ENCODE peak calls at places on chromosomes 6 and 20, in six cellular contexts. One of them, this sample, is unnamed.

GRCh38 chr20:48574383-48574782 is 253.4 kb downstream of the PREX1 start:
- DNase-seq in EH: peak; percentile 34
- DNase-seq in NCI-H1092: no peak
- DNase-seq in brain microvascular endothelial cell: no peak
- DNase-seq in COR-L47: no peak
- DNase-seq in T-helper 9 cell: no peak
- DNase-seq in this sample: no peak

GRCh38 chr6:118677193-118677592 is 25.8 kb upstream of the CEP85L start:
- DNase-seq in T-helper 9 cell: no peak
- DNase-seq in EH: peak; percentile 8
- DNase-seq in brain microvascular endothelial cell: no peak
- DNase-seq in NCI-H1092: no peak
- DNase-seq in COR-L47: no peak
- DNase-seq in this sample: no peak

GRCh38 chr6:98041921-98042320 is 758.9 kb upstream of the MMS22L start:
- DNase-seq in COR-L47: peak; percentile 63
- DNase-seq in T-helper 9 cell: no peak
- DNase-seq in EH: no peak
- DNase-seq in brain microvascular endothelial cell: no peak
- DNase-seq in NCI-H1092: no peak
- DNase-seq in this sample: no peak

GRCh38 chr20:61556116-61556515 is 304.1 kb downstream of the CDH4 start:
- DNase-seq in COR-L47: no peak
- DNase-seq in NCI-H1092: no peak
- DNase-seq in T-helper 9 cell: no peak
- DNase-seq in EH: peak; percentile 95
- DNase-seq in brain microvascular endothelial cell: peak; percentile 46
- DNase-seq in this sample: no peak

GRCh38 chr6:24689964-24690363 is 23.1 kb downstream of the ACOT13 start:
- DNase-seq in T-helper 9 cell: no peak
- DNase-seq in brain microvascular endothelial cell: no peak
- DNase-seq in NCI-H1092: no peak
- DNase-seq in COR-L47: no peak
- DNase-seq in EH: peak; percentile 33
- DNase-seq in this sample: no peak

GRCh38 chr20:20606046-20606445 is 106.4 kb downstream of the RALGAPA2 start:
- DNase-seq in EH: no peak
- DNase-seq in T-helper 9 cell: no peak
- DNase-seq in brain microvascular endothelial cell: no peak
- DNase-seq in COR-L47: no peak
- DNase-seq in NCI-H1092: no peak
- DNase-seq in this sample: no peak

GRCh38 chr6:34143884-34144580 is 1.9 kb downstream of the GRM4 start:
- DNase-seq in COR-L47: peak; percentile 61
- DNase-seq in NCI-H1092: peak; percentile 55
- DNase-seq in T-helper 9 cell: peak; percentile 26
- DNase-seq in EH: peak; percentile 17
- DNase-seq in brain microvascular endothelial cell: no peak
- DNase-seq in this sample: no peak

GRCh38 chr20:11726021-11726420 is 191.7 kb upstream of the BTBD3 start:
- DNase-seq in T-helper 9 cell: no peak
- DNase-seq in brain microvascular endothelial cell: peak; percentile 5
- DNase-seq in COR-L47: peak; percentile 46
- DNase-seq in NCI-H1092: peak; percentile 85
- DNase-seq in EH: peak; percentile 11
- DNase-seq in this sample: no peak

GRCh38 chr20:20711413-20711812 is 1.0 kb downstream of the RALGAPA2 start:
- DNase-seq in NCI-H1092: no peak
- DNase-seq in brain microvascular endothelial cell: no peak
- DNase-seq in EH: no peak
- DNase-seq in COR-L47: peak; percentile 13
- DNase-seq in T-helper 9 cell: peak; percentile 2
- DNase-seq in this sample: no peak

GRCh38 chr6:139291813-139292619 is at the start of gene TXLNB:
- DNase-seq in NCI-H1092: no peak
- DNase-seq in T-helper 9 cell: peak; percentile 47
- DNase-seq in brain microvascular endothelial cell: peak; percentile 60
- DNase-seq in EH: peak; percentile 77
- DNase-seq in COR-L47: peak; percentile 47
- DNase-seq in this sample: no peak

GRCh38 chr6:5511924-5512323 is 250.6 kb downstream of the FARS2 start:
- DNase-seq in T-helper 9 cell: no peak
- DNase-seq in brain microvascular endothelial cell: peak; percentile 76
- DNase-seq in EH: peak; percentile 92
- DNase-seq in NCI-H1092: no peak
- DNase-seq in COR-L47: no peak
- DNase-seq in this sample: no peak

GRCh38 chr6:12693122-12693521 is 23.4 kb upstream of the PHACTR1 start:
- DNase-seq in COR-L47: no peak
- DNase-seq in T-helper 9 cell: no peak
- DNase-seq in NCI-H1092: no peak
- DNase-seq in brain microvascular endothelial cell: no peak
- DNase-seq in EH: no peak
- DNase-seq in this sample: no peak

GRCh38 chr20:6819599-6819998 is 52.1 kb downstream of the BMP2 start:
- DNase-seq in EH: peak; percentile 1
- DNase-seq in NCI-H1092: no peak
- DNase-seq in COR-L47: peak; percentile 11
- DNase-seq in T-helper 9 cell: no peak
- DNase-seq in brain microvascular endothelial cell: no peak
- DNase-seq in this sample: no peak

GRCh38 chr6:25942561-25943147 is 12.2 kb upstream of the SLC17A2 start:
- DNase-seq in T-helper 9 cell: no peak
- DNase-seq in NCI-H1092: peak; percentile 4
- DNase-seq in brain microvascular endothelial cell: peak; percentile 24
- DNase-seq in COR-L47: peak; percentile 23
- DNase-seq in EH: peak; percentile 49
- DNase-seq in this sample: no peak

GRCh38 chr6:71544028-71544427 is 255.4 kb downstream of the OGFRL1 start:
- DNase-seq in brain microvascular endothelial cell: peak; percentile 45
- DNase-seq in T-helper 9 cell: no peak
- DNase-seq in EH: peak; percentile 77
- DNase-seq in NCI-H1092: no peak
- DNase-seq in COR-L47: no peak
- DNase-seq in this sample: no peak

GRCh38 chr6:75402296-75402695 is 91.3 kb downstream of the FILIP1 start:
- DNase-seq in NCI-H1092: no peak
- DNase-seq in EH: peak; percentile 89
- DNase-seq in COR-L47: no peak
- DNase-seq in T-helper 9 cell: no peak
- DNase-seq in brain microvascular endothelial cell: peak; percentile 72
- DNase-seq in this sample: no peak

GRCh38 chr20:31484001-31484400 is 8.9 kb downstream of the REM1 start:
- DNase-seq in T-helper 9 cell: no peak
- DNase-seq in brain microvascular endothelial cell: no peak
- DNase-seq in NCI-H1092: no peak
- DNase-seq in EH: peak; percentile 19
- DNase-seq in COR-L47: no peak
- DNase-seq in this sample: no peak

GRCh38 chr6:20906938-20907337 is 372.7 kb downstream of the CDKAL1 start:
- DNase-seq in brain microvascular endothelial cell: peak; percentile 25
- DNase-seq in COR-L47: no peak
- DNase-seq in T-helper 9 cell: no peak
- DNase-seq in EH: peak; percentile 45
- DNase-seq in NCI-H1092: no peak
- DNase-seq in this sample: no peak

GRCh38 chr6:35808688-35809087 is 3.5 kb downstream of the LHFPL5 start:
- DNase-seq in COR-L47: peak; percentile 76
- DNase-seq in brain microvascular endothelial cell: no peak
- DNase-seq in NCI-H1092: peak; percentile 80
- DNase-seq in EH: no peak
- DNase-seq in T-helper 9 cell: no peak
- DNase-seq in this sample: no peak

GRCh38 chr6:169805242-169805838 is 53.9 kb downstream of the ERMARD start:
- DNase-seq in T-helper 9 cell: no peak
- DNase-seq in brain microvascular endothelial cell: no peak
- DNase-seq in EH: no peak
- DNase-seq in NCI-H1092: no peak
- DNase-seq in COR-L47: no peak
- DNase-seq in this sample: no peak

GRCh38 chr20:53445276-53445675 is 148.4 kb downstream of the ZNF217 start:
- DNase-seq in T-helper 9 cell: no peak
- DNase-seq in brain microvascular endothelial cell: no peak
- DNase-seq in EH: no peak
- DNase-seq in COR-L47: no peak
- DNase-seq in NCI-H1092: no peak
- DNase-seq in this sample: no peak

GRCh38 chr20:40945189-40945588 is 83.4 kb upstream of the TOP1 start:
- DNase-seq in brain microvascular endothelial cell: no peak
- DNase-seq in EH: no peak
- DNase-seq in COR-L47: no peak
- DNase-seq in NCI-H1092: no peak
- DNase-seq in T-helper 9 cell: no peak
- DNase-seq in this sample: no peak

GRCh38 chr20:10540636-10541493 is 105.8 kb downstream of the SLX4IP start:
- DNase-seq in EH: peak; percentile 92
- DNase-seq in NCI-H1092: no peak
- DNase-seq in COR-L47: no peak
- DNase-seq in brain microvascular endothelial cell: peak; percentile 89
- DNase-seq in T-helper 9 cell: no peak
- DNase-seq in this sample: no peak

GRCh38 chr6:14408491-14408890 is 290.9 kb downstream of the CD83 start:
- DNase-seq in NCI-H1092: no peak
- DNase-seq in brain microvascular endothelial cell: no peak
- DNase-seq in EH: no peak
- DNase-seq in COR-L47: no peak
- DNase-seq in T-helper 9 cell: no peak
- DNase-seq in this sample: no peak

GRCh38 chr6:134519456-134519855 is 201.5 kb upstream of the SGK1 start:
- DNase-seq in T-helper 9 cell: peak; percentile 10
- DNase-seq in brain microvascular endothelial cell: peak; percentile 63
- DNase-seq in COR-L47: no peak
- DNase-seq in EH: peak; percentile 44
- DNase-seq in NCI-H1092: no peak
- DNase-seq in this sample: no peak

GRCh38 chr6:164106345-164106769 is 691.8 kb downstream of the QKI start:
- DNase-seq in T-helper 9 cell: no peak
- DNase-seq in EH: no peak
- DNase-seq in NCI-H1092: no peak
- DNase-seq in brain microvascular endothelial cell: no peak
- DNase-seq in COR-L47: no peak
- DNase-seq in this sample: no peak

GRCh38 chr20:56422131-56422823 is 10.2 kb downstream of the CASS4 start:
- DNase-seq in NCI-H1092: no peak
- DNase-seq in EH: peak; percentile 87
- DNase-seq in COR-L47: no peak
- DNase-seq in brain microvascular endothelial cell: peak; percentile 79
- DNase-seq in T-helper 9 cell: no peak
- DNase-seq in this sample: no peak

GRCh38 chr20:62595491-62595890 is 46.8 kb upstream of the SLCO4A1 start:
- DNase-seq in EH: peak; percentile 63
- DNase-seq in T-helper 9 cell: no peak
- DNase-seq in COR-L47: peak; percentile 18
- DNase-seq in brain microvascular endothelial cell: peak; percentile 33
- DNase-seq in NCI-H1092: no peak
- DNase-seq in this sample: no peak

GRCh38 chr6:75273009-75273408 is 11.6 kb downstream of the TMEM30A start:
- DNase-seq in COR-L47: no peak
- DNase-seq in NCI-H1092: no peak
- DNase-seq in EH: no peak
- DNase-seq in brain microvascular endothelial cell: no peak
- DNase-seq in T-helper 9 cell: no peak
- DNase-seq in this sample: no peak

GRCh38 chr20:5789827-5790226 is 39.6 kb downstream of the SHLD1 start:
- DNase-seq in COR-L47: no peak
- DNase-seq in NCI-H1092: no peak
- DNase-seq in EH: no peak
- DNase-seq in brain microvascular endothelial cell: no peak
- DNase-seq in T-helper 9 cell: no peak
- DNase-seq in this sample: no peak

GRCh38 chr6:151804585-151805285 is 2.7 kb upstream of the ESR1 start:
- DNase-seq in EH: no peak
- DNase-seq in NCI-H1092: no peak
- DNase-seq in COR-L47: no peak
- DNase-seq in T-helper 9 cell: no peak
- DNase-seq in brain microvascular endothelial cell: no peak
- DNase-seq in this sample: no peak

GRCh38 chr6:71410681-71411080 is 122.1 kb downstream of the OGFRL1 start:
- DNase-seq in T-helper 9 cell: no peak
- DNase-seq in EH: no peak
- DNase-seq in brain microvascular endothelial cell: peak; percentile 60
- DNase-seq in COR-L47: no peak
- DNase-seq in NCI-H1092: no peak
- DNase-seq in this sample: no peak

GRCh38 chr20:41138527-41139226 is 1.3 kb downstream of the PLCG1 start:
- DNase-seq in T-helper 9 cell: no peak
- DNase-seq in brain microvascular endothelial cell: no peak
- DNase-seq in COR-L47: no peak
- DNase-seq in NCI-H1092: no peak
- DNase-seq in EH: peak; percentile 44
- DNase-seq in this sample: no peak

GRCh38 chr6:26568601-26569432 is 27.9 kb upstream of the ABT1 start:
- DNase-seq in NCI-H1092: peak; percentile 77
- DNase-seq in brain microvascular endothelial cell: peak; percentile 88
- DNase-seq in EH: peak; percentile 91
- DNase-seq in COR-L47: peak; percentile 79
- DNase-seq in T-helper 9 cell: peak; percentile 100
- DNase-seq in this sample: peak; percentile 37

GRCh38 chr6:138107078-138107751 is at the start of gene PERP:
- DNase-seq in brain microvascular endothelial cell: peak; percentile 15
- DNase-seq in T-helper 9 cell: peak; percentile 69
- DNase-seq in COR-L47: peak; percentile 24
- DNase-seq in NCI-H1092: peak; percentile 18
- DNase-seq in EH: peak; percentile 65
- DNase-seq in this sample: peak; percentile 16

GRCh38 chr6:137315081-137315480 is 95.9 kb upstream of the IFNGR1 start:
- DNase-seq in T-helper 9 cell: no peak
- DNase-seq in brain microvascular endothelial cell: no peak
- DNase-seq in NCI-H1092: no peak
- DNase-seq in EH: no peak
- DNase-seq in COR-L47: no peak
- DNase-seq in this sample: no peak

GRCh38 chr6:77462359-77463307 is 658 bp downstream of the HTR1B start:
- DNase-seq in brain microvascular endothelial cell: peak; percentile 66
- DNase-seq in EH: peak; percentile 60
- DNase-seq in NCI-H1092: no peak
- DNase-seq in T-helper 9 cell: no peak
- DNase-seq in COR-L47: no peak
- DNase-seq in this sample: no peak